ENCODE peak calls at places on chromosomes 5 and 9, in four cellular contexts. One of them, this sample, is unnamed.

GRCh38 chr5:54090495-54091084 is 219.8 kb downstream of the ARL15 start:
- DNase-seq in T47D: no peak
- DNase-seq in HFFc6: peak; percentile 78
- DNase-seq in cardiac muscle cell: no peak
- DNase-seq in this sample: peak; percentile 90

GRCh38 chr5:172444110-172444510 is 10.2 kb downstream of the SH3PXD2B start:
- DNase-seq in T47D: no peak
- DNase-seq in HFFc6: no peak
- DNase-seq in cardiac muscle cell: no peak
- DNase-seq in this sample: no peak

GRCh38 chr9:98658965-98659364 is 49.8 kb downstream of the GABBR2 start:
- DNase-seq in T47D: no peak
- DNase-seq in HFFc6: peak; percentile 67
- DNase-seq in cardiac muscle cell: no peak
- DNase-seq in this sample: no peak

GRCh38 chr9:38416461-38416860 is 7.8 kb downstream of the IGFBPL1 start:
- DNase-seq in T47D: no peak
- DNase-seq in HFFc6: peak; percentile 15
- DNase-seq in cardiac muscle cell: no peak
- DNase-seq in this sample: peak; percentile 14

GRCh38 chr5:135242496-135243193 is 156.4 kb downstream of the MACROH2A1 start:
- DNase-seq in T47D: no peak
- DNase-seq in HFFc6: peak; percentile 25
- DNase-seq in cardiac muscle cell: no peak
- DNase-seq in this sample: peak; percentile 7

GRCh38 chr9:111482656-111483418 is 1.3 kb downstream of the ECPAS start:
- DNase-seq in T47D: peak; percentile 72
- DNase-seq in HFFc6: peak; percentile 43
- DNase-seq in cardiac muscle cell: peak; percentile 91
- DNase-seq in this sample: peak; percentile 64

GRCh38 chr5:61416010-61416409 is 84.0 kb downstream of the ZSWIM6 start:
- DNase-seq in T47D: no peak
- DNase-seq in HFFc6: no peak
- DNase-seq in cardiac muscle cell: no peak
- DNase-seq in this sample: no peak

GRCh38 chr5:9545301-9545958 is 445 bp downstream of the SEMA5A start:
- DNase-seq in T47D: no peak
- DNase-seq in HFFc6: no peak
- DNase-seq in cardiac muscle cell: peak; percentile 31
- DNase-seq in this sample: no peak

GRCh38 chr9:124769451-124770358 is 1.4 kb downstream of the NR6A1 start:
- DNase-seq in T47D: peak; percentile 42
- DNase-seq in HFFc6: no peak
- DNase-seq in cardiac muscle cell: peak; percentile 67
- DNase-seq in this sample: no peak

GRCh38 chr5:7717691-7718090 is 133.2 kb downstream of the CFAP90 start:
- DNase-seq in T47D: no peak
- DNase-seq in HFFc6: no peak
- DNase-seq in cardiac muscle cell: no peak
- DNase-seq in this sample: no peak

GRCh38 chr9:85040141-85040540 is 370.6 kb downstream of the NTRK2 start:
- DNase-seq in T47D: no peak
- DNase-seq in HFFc6: no peak
- DNase-seq in cardiac muscle cell: no peak
- DNase-seq in this sample: no peak

GRCh38 chr5:142780871-142781270 is 10.7 kb downstream of the ARHGAP26 start:
- DNase-seq in T47D: no peak
- DNase-seq in HFFc6: no peak
- DNase-seq in cardiac muscle cell: no peak
- DNase-seq in this sample: no peak

GRCh38 chr5:9627541-9627940 is 2.6 kb downstream of the TAS2R1 start:
- DNase-seq in T47D: no peak
- DNase-seq in HFFc6: no peak
- DNase-seq in cardiac muscle cell: no peak
- DNase-seq in this sample: no peak

This sample was measured in HCEC 1CT.